ENCODE peak calls at places on chromosomes 1 and 21, in eight cellular contexts. F, C, M, Y, Z, L, E and A are unnamed samples.
A peak's percentile ranks its signal among the peaks of the same experiment; 100 is the strongest.

GRCh38 chr1:53258216-53258615 is 19.9 kb upstream of the MAGOH start:
- DNase-seq in M (no peak), Y (no peak), F (no peak), C (no peak), E (no peak), Z (no peak), L (no peak), A (no peak)

GRCh38 chr21:42356036-42356435 is 5.2 kb upstream of the TFF2 start:
- DNase-seq in C (no peak), L (no peak), F (no peak), M (no peak), E (no peak), Y (no peak), Z (no peak), A (no peak)

GRCh38 chr1:170530972-170531757 is 801 bp upstream of the GORAB start:
- DNase-seq in Z (no peak), L (no peak), M (no peak), C (no peak), F (peak; percentile 53), E (peak; percentile 52), Y (peak; percentile 56), A (peak; percentile 12)

GRCh38 chr21:16588433-16588860 is 858.7 kb downstream of the USP25 start:
- DNase-seq in E (peak; percentile 75), M (no peak), Y (peak; percentile 96), F (peak; percentile 87), L (no peak), C (peak; percentile 39), Z (no peak), A (no peak)

GRCh38 chr1:198295975-198296374 is 139.2 kb downstream of the NEK7 start:
- DNase-seq in L (no peak), Y (no peak), E (no peak), C (no peak), Z (no peak), F (no peak), M (no peak), A (no peak)

GRCh38 chr1:2396059-2396458 is 4.4 kb downstream of the RER1 start:
- DNase-seq in Z (no peak), F (no peak), L (no peak), E (no peak), M (no peak), C (no peak), Y (no peak), A (no peak)

GRCh38 chr1:164703415-164703814 is 144.4 kb downstream of the PBX1 start:
- DNase-seq in F (no peak), Y (no peak), E (no peak), Z (no peak), C (no peak), L (no peak), M (no peak), A (no peak)

GRCh38 chr1:50976111-50976889 is 6.3 kb downstream of the CDKN2C start:
- DNase-seq in F (no peak), E (no peak), Z (no peak), L (no peak), Y (no peak), M (no peak), C (no peak), A (no peak)

GRCh38 chr21:46322351-46323226 is 1.1 kb downstream of the C21orf58 start:
- DNase-seq in C (no peak), Z (no peak), E (no peak), F (peak; percentile 33), L (no peak), M (no peak), Y (peak; percentile 77), A (peak; percentile 47)

GRCh38 chr1:90708236-90708786 is 8.8 kb downstream of the BARHL2 start:
- DNase-seq in M (no peak), F (no peak), C (no peak), L (no peak), Y (no peak), Z (no peak), E (no peak), A (no peak)

GRCh38 chr1:46408356-46409062 is 14.4 kb downstream of the FAAH start:
- DNase-seq in C (no peak), Y (peak; percentile 63), E (peak; percentile 24), L (no peak), M (no peak), Z (no peak), F (no peak), A (no peak)

GRCh38 chr1:10897981-10898728 is 101.7 kb upstream of the CASZ1 start:
- DNase-seq in C (no peak), M (no peak), L (no peak), Z (no peak), F (no peak), Y (peak; percentile 63), E (peak; percentile 33), A (no peak)

GRCh38 chr1:241518447-241519307 is 878 bp downstream of the FH start:
- DNase-seq in L (no peak), E (no peak), C (no peak), Z (no peak), F (no peak), Y (peak; percentile 72), M (no peak), A (peak; percentile 62)

GRCh38 chr1:26991310-26992116 is 2.0 kb upstream of the TRNP1 start:
- DNase-seq in E (no peak), M (no peak), L (no peak), Y (peak; percentile 92), Z (no peak), F (no peak), C (peak; percentile 99), A (peak; percentile 46)